ENCODE peak calls at places on chromosomes 3 and 15, in nine cellular contexts. S is globus pallidus; J is AG04450; R is RPMI7951; E is left cardiac atrium; U is activated CD4-positive, alpha-beta memory T cell treated with anti-CD3 and anti-CD28 coated beads for 36 hours; B is CD4-positive, alpha-beta T cell; L is A549; O is hippocampal formation. A is an unnamed sample.

GRCh38 chr15:67188551-67189218 is 65.8 kb downstream of the AAGAB start:
- DNase-seq in S (no peak), J (peak), R (peak), E (no peak), U (no peak), B (no peak), L (no peak), O (no peak), A (no peak)

GRCh38 chr3:66441692-66442091 is 59.1 kb downstream of the LRIG1 start:
- DNase-seq in S (no peak), J (no peak), R (no peak), E (no peak), U (no peak), B (no peak), L (no peak), O (no peak), A (no peak)

GRCh38 chr3:83523470-83524073 is 1435.2 kb upstream of the CADM2 start:
- DNase-seq in S (peak), J (no peak), R (no peak), E (no peak), U (no peak), B (no peak), L (peak), O (peak), A (no peak)

GRCh38 chr3:127768346-127769008 is 53.8 kb downstream of the MGLL start:
- DNase-seq in S (no peak), J (peak), R (peak), E (no peak), U (no peak), B (no peak), L (peak), O (no peak), A (no peak)

GRCh38 chr3:57029924-57030323 is 30.5 kb upstream of the SPATA12 start:
- DNase-seq in S (no peak), J (no peak), R (peak), E (no peak), U (no peak), B (no peak), L (no peak), O (no peak), A (no peak)

GRCh38 chr3:178019645-178020044 is 516.6 kb upstream of the KCNMB2 start:
- DNase-seq in S (no peak), J (no peak), R (no peak), E (no peak), U (no peak), B (no peak), L (no peak), O (no peak), A (no peak)

GRCh38 chr15:98416222-98416835 is 232.0 kb upstream of the IGF1R start:
- DNase-seq in S (no peak), J (no peak), R (no peak), E (no peak), U (no peak), B (no peak), L (no peak), O (no peak), A (no peak)

GRCh38 chr3:121431717-121432517 is 113.9 kb downstream of the POLQ start:
- DNase-seq in S (peak), J (peak), R (peak), E (no peak), U (peak), B (peak), L (no peak), O (no peak), A (peak)

GRCh38 chr15:67574981-67575632 is 32.6 kb downstream of the MAP2K5 start:
- DNase-seq in S (no peak), J (no peak), R (peak), E (no peak), U (no peak), B (no peak), L (no peak), O (no peak), A (no peak)

GRCh38 chr3:114902691-114903101 is 244.4 kb downstream of the ZBTB20 start:
- DNase-seq in S (peak), J (no peak), R (no peak), E (no peak), U (no peak), B (no peak), L (no peak), O (no peak), A (no peak)

GRCh38 chr3:144840866-144841265 is 869.2 kb downstream of the DIPK2A start:
- DNase-seq in S (no peak), J (no peak), R (no peak), E (no peak), U (no peak), B (no peak), L (no peak), O (no peak), A (no peak)

GRCh38 chr3:88912294-88913014 is 195.0 kb upstream of the EPHA3 start:
- DNase-seq in S (peak), J (no peak), R (no peak), E (no peak), U (no peak), B (no peak), L (no peak), O (peak), A (no peak)

GRCh38 chr15:27660676-27661075 is 438.4 kb downstream of the OCA2 start:
- DNase-seq in S (no peak), J (no peak), R (no peak), E (no peak), U (no peak), B (no peak), L (no peak), O (no peak), A (no peak)

GRCh38 chr3:181076558-181076957 is 87.0 kb upstream of the DNAJC19 start:
- DNase-seq in S (no peak), J (no peak), R (no peak), E (no peak), U (no peak), B (no peak), L (no peak), O (no peak), A (no peak)

GRCh38 chr3:20197775-20198174 is 11.8 kb upstream of the SGO1 start:
- DNase-seq in S (no peak), J (no peak), R (no peak), E (no peak), U (no peak), B (no peak), L (no peak), O (no peak), A (no peak)

GRCh38 chr3:43254125-43254524 is 32.2 kb upstream of the SNRK start:
- DNase-seq in S (no peak), J (no peak), R (no peak), E (no peak), U (no peak), B (no peak), L (no peak), O (no peak), A (no peak)

GRCh38 chr15:26475554-26475953 is 297.3 kb downstream of the GABRB3 start:
- DNase-seq in S (no peak), J (no peak), R (no peak), E (no peak), U (no peak), B (no peak), L (no peak), O (no peak), A (no peak)

GRCh38 chr3:143847787-143848631 is at the start of gene SLC9A9:
- DNase-seq in S (peak), J (peak), R (peak), E (peak), U (peak), B (peak), L (peak), O (peak), A (peak)

GRCh38 chr15:62571072-62571471 is 406.0 kb upstream of the C2CD4B start:
- DNase-seq in S (no peak), J (no peak), R (no peak), E (no peak), U (no peak), B (no peak), L (no peak), O (no peak), A (no peak)

GRCh38 chr15:49494842-49495241 is 71.8 kb downstream of the FGF7 start:
- DNase-seq in S (no peak), J (no peak), R (no peak), E (no peak), U (no peak), B (no peak), L (no peak), O (no peak), A (no peak)

A was measured in T-helper 1 cell.